ENCODE peak calls at places on chromosomes 3 and 15, in seven cellular contexts. U, I, R, G, W, M and V are unnamed samples.

GRCh38 chr3:13414040-13414729 is 5.9 kb downstream of the NUP210 start:
- DNase-seq in U (no peak), I (no peak), R (peak; percentile 56), G (peak; percentile 33), W (peak; percentile 100), M (no peak), V (no peak)

GRCh38 chr3:135103913-135104312 is 308.9 kb downstream of the EPHB1 start:
- DNase-seq in U (no peak), I (no peak), R (no peak), G (no peak), W (no peak), M (no peak), V (no peak)

GRCh38 chr3:128488636-128488994 is 4.4 kb downstream of the GATA2 start:
- DNase-seq in U (peak; percentile 39), I (no peak), R (no peak), G (no peak), W (no peak), M (no peak), V (no peak)

GRCh38 chr3:117745516-117745915 is 1035.9 kb downstream of the TUSC7 start:
- DNase-seq in U (no peak), I (no peak), R (no peak), G (no peak), W (no peak), M (no peak), V (no peak)

GRCh38 chr15:93974804-93975481 is 256.4 kb upstream of the MCTP2 start:
- DNase-seq in U (peak; percentile 65), I (peak; percentile 23), R (no peak), G (no peak), W (peak; percentile 4), M (no peak), V (no peak)

GRCh38 chr3:52454235-52454937 is 545 bp upstream of the TNNC1 start:
- DNase-seq in U (no peak), I (no peak), R (no peak), G (no peak), W (no peak), M (no peak), V (no peak)

GRCh38 chr15:55712363-55712762 is 30.6 kb downstream of the PRTG start:
- DNase-seq in U (no peak), I (no peak), R (no peak), G (no peak), W (no peak), M (no peak), V (no peak)

GRCh38 chr3:165770781-165771180 is 66.4 kb downstream of the BCHE start:
- DNase-seq in U (no peak), I (no peak), R (no peak), G (no peak), W (no peak), M (no peak), V (no peak)

GRCh38 chr3:190566043-190566933 is 52.4 kb downstream of the IL1RAP start:
- DNase-seq in U (no peak), I (no peak), R (no peak), G (peak; percentile 74), W (peak; percentile 100), M (peak; percentile 39), V (no peak)

GRCh38 chr3:43418601-43419272 is 132.4 kb downstream of the SNRK start:
- DNase-seq in U (no peak), I (no peak), R (no peak), G (no peak), W (no peak), M (no peak), V (peak; percentile 67)

GRCh38 chr3:126180477-126181397 is at the start of gene ALDH1L1:
- DNase-seq in U (peak; percentile 49), I (no peak), R (no peak), G (peak; percentile 88), W (no peak), M (peak; percentile 74), V (peak; percentile 36)

GRCh38 chr3:43638594-43639447 is 17.0 kb upstream of the ANO10 start:
- DNase-seq in U (no peak), I (no peak), R (no peak), G (no peak), W (peak; percentile 16), M (no peak), V (peak; percentile 73)

GRCh38 chr3:65291448-65292091 is 603.8 kb upstream of the ADAMTS9 start:
- DNase-seq in U (no peak), I (no peak), R (no peak), G (no peak), W (no peak), M (no peak), V (no peak)

GRCh38 chr3:162175145-162175544 is 678.5 kb downstream of the OTOL1 start:
- DNase-seq in U (no peak), I (no peak), R (no peak), G (no peak), W (no peak), M (no peak), V (no peak)

GRCh38 chr15:72176155-72176554 is 21.4 kb downstream of the GRAMD2A start:
- DNase-seq in U (no peak), I (no peak), R (no peak), G (no peak), W (no peak), M (no peak), V (no peak)

GRCh38 chr3:37174532-37175126 is at the start of gene LRRFIP2:
- DNase-seq in U (no peak), I (no peak), R (no peak), G (no peak), W (peak; percentile 43), M (no peak), V (no peak)

GRCh38 chr15:57405133-57405532 is 28.8 kb downstream of the CGNL1 start:
- DNase-seq in U (no peak), I (no peak), R (no peak), G (no peak), W (no peak), M (no peak), V (no peak)